ENCODE peak calls at places on chromosomes 1 and 21, in seven cellular contexts. One of them, this sample, is unnamed.
A peak's percentile ranks its signal among the peaks of the same experiment; 100 is the strongest.

GRCh38 chr1:177472567-177472966 is 301.8 kb downstream of the BRINP2 start:
- DNase-seq in mesendoderm: no peak
- DNase-seq in H9: no peak
- DNase-seq in IMR-90: no peak
- DNase-seq in neuronal stem cell: no peak
- DNase-seq in trophoblast cell: no peak
- DNase-seq in H1: no peak
- DNase-seq in this sample: no peak

GRCh38 chr1:224175615-224176014 is 7.4 kb upstream of the DEGS1 start:
- DNase-seq in mesendoderm: peak; percentile 47
- DNase-seq in H9: peak; percentile 77
- DNase-seq in IMR-90: peak; percentile 5
- DNase-seq in neuronal stem cell: no peak
- DNase-seq in trophoblast cell: peak; percentile 43
- DNase-seq in H1: no peak
- DNase-seq in this sample: no peak

GRCh38 chr1:230303069-230303468 is 123.1 kb downstream of the PGBD5 start:
- DNase-seq in mesendoderm: no peak
- DNase-seq in H9: no peak
- DNase-seq in IMR-90: no peak
- DNase-seq in neuronal stem cell: no peak
- DNase-seq in trophoblast cell: no peak
- DNase-seq in H1: no peak
- DNase-seq in this sample: no peak

GRCh38 chr1:34715139-34715538 is 39.7 kb upstream of the GJB5 start:
- DNase-seq in mesendoderm: no peak
- DNase-seq in H9: no peak
- DNase-seq in IMR-90: no peak
- DNase-seq in neuronal stem cell: no peak
- DNase-seq in trophoblast cell: no peak
- DNase-seq in H1: no peak
- DNase-seq in this sample: no peak

GRCh38 chr1:7902478-7903084 is 38.1 kb downstream of the TNFRSF9 start:
- DNase-seq in mesendoderm: peak; percentile 89
- DNase-seq in H9: peak; percentile 87
- DNase-seq in IMR-90: peak; percentile 70
- DNase-seq in neuronal stem cell: peak; percentile 74
- DNase-seq in trophoblast cell: peak; percentile 76
- DNase-seq in H1: peak; percentile 68
- DNase-seq in this sample: peak; percentile 76

GRCh38 chr1:47420547-47420946 is 4.5 kb downstream of the FOXE3 start:
- DNase-seq in mesendoderm: no peak
- DNase-seq in H9: no peak
- DNase-seq in IMR-90: no peak
- DNase-seq in neuronal stem cell: no peak
- DNase-seq in trophoblast cell: no peak
- DNase-seq in H1: no peak
- DNase-seq in this sample: no peak

GRCh38 chr1:91844862-91845528 is 41.0 kb downstream of the TGFBR3 start:
- DNase-seq in mesendoderm: no peak
- DNase-seq in H9: no peak
- DNase-seq in IMR-90: peak; percentile 94
- DNase-seq in neuronal stem cell: no peak
- DNase-seq in trophoblast cell: peak; percentile 59
- DNase-seq in H1: no peak
- DNase-seq in this sample: peak; percentile 92

GRCh38 chr1:158035976-158036583 is 42.6 kb downstream of the KIRREL1 start:
- DNase-seq in mesendoderm: no peak
- DNase-seq in H9: no peak
- DNase-seq in IMR-90: peak; percentile 68
- DNase-seq in neuronal stem cell: no peak
- DNase-seq in trophoblast cell: peak; percentile 68
- DNase-seq in H1: no peak
- DNase-seq in this sample: peak; percentile 66

GRCh38 chr1:226738421-226738994 is 574 bp downstream of the ITPKB start:
- DNase-seq in mesendoderm: peak; percentile 62
- DNase-seq in H9: peak; percentile 53
- DNase-seq in IMR-90: peak; percentile 30
- DNase-seq in neuronal stem cell: no peak
- DNase-seq in trophoblast cell: peak; percentile 28
- DNase-seq in H1: no peak
- DNase-seq in this sample: peak; percentile 59

GRCh38 chr1:10530281-10530740 is 55.6 kb downstream of the PEX14 start:
- DNase-seq in mesendoderm: peak; percentile 89
- DNase-seq in H9: peak; percentile 78
- DNase-seq in IMR-90: peak; percentile 79
- DNase-seq in neuronal stem cell: peak; percentile 62
- DNase-seq in trophoblast cell: peak; percentile 66
- DNase-seq in H1: peak; percentile 62
- DNase-seq in this sample: peak; percentile 87

GRCh38 chr21:27362249-27362648 is 395.4 kb upstream of the ADAMTS5 start:
- DNase-seq in mesendoderm: peak; percentile 70
- DNase-seq in H9: no peak
- DNase-seq in IMR-90: no peak
- DNase-seq in neuronal stem cell: no peak
- DNase-seq in trophoblast cell: peak; percentile 28
- DNase-seq in H1: no peak
- DNase-seq in this sample: no peak
- H2BK5ac ChIP-seq in mesendoderm: no peak overlapping the region
- H2BK5ac ChIP-seq in H9: no peak overlapping the region
- H2BK5ac ChIP-seq in IMR-90: no peak overlapping the region
- H2BK5ac ChIP-seq in neuronal stem cell: no peak overlapping the region
- H2BK5ac ChIP-seq in trophoblast cell: no peak overlapping the region
- H2BK5ac ChIP-seq in H1: no peak overlapping the region
- H2BK5ac ChIP-seq in this sample: no peak overlapping the region

GRCh38 chr1:181541947-181542346 is 58.6 kb downstream of the CACNA1E start:
- DNase-seq in mesendoderm: peak; percentile 26
- DNase-seq in H9: no peak
- DNase-seq in IMR-90: peak; percentile 4
- DNase-seq in neuronal stem cell: no peak
- DNase-seq in trophoblast cell: no peak
- DNase-seq in H1: no peak
- DNase-seq in this sample: no peak
- H2BK5ac ChIP-seq in mesendoderm: no peak overlapping the region
- H2BK5ac ChIP-seq in H9: no peak overlapping the region
- H2BK5ac ChIP-seq in IMR-90: no peak overlapping the region
- H2BK5ac ChIP-seq in neuronal stem cell: no peak overlapping the region
- H2BK5ac ChIP-seq in trophoblast cell: no peak overlapping the region
- H2BK5ac ChIP-seq in H1: no peak overlapping the region
- H2BK5ac ChIP-seq in this sample: no peak overlapping the region

DNA sequence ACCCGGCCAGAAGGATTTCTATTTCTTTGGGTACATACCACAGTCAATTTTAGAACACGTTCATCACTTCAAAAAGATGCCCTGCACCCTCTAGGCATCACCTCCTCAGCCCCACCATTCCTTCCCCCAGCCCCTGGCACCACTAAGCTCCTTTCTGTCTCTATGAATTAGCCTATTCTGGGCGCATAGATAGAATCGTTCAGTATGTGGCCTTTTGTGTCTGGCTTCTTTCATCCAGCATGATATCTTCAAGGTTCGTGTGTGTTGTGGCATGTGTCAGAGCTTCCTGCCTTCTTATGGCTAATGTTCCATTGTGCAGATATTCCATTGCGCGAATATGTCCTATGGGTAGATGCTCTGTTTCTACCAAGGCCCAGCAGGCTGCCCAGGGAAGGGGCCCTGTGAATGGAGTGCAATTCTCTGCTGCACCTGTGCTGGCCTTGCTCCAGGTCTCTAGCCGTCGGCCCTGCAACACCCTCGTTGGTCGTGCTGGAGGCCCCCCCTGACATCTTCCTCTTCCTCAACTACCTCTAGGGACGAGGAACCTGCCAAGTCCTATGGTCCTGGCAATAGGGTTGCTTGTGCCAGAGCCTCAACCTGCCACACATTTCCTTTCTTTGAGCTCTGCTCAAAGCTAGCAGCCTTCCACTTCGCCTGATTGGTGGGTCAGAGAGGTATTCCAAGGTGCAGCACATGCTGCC is 113.5 kb downstream of the RIPK4 start:
- DNase-seq in mesendoderm: no peak
- DNase-seq in H9: no peak
- DNase-seq in IMR-90: no peak
- DNase-seq in neuronal stem cell: no peak
- DNase-seq in trophoblast cell: no peak
- DNase-seq in H1: no peak
- DNase-seq in this sample: no peak
- H2BK5ac ChIP-seq in mesendoderm: no peak overlapping the region
- H2BK5ac ChIP-seq in H9: no peak overlapping the region
- H2BK5ac ChIP-seq in IMR-90: no peak overlapping the region
- H2BK5ac ChIP-seq in neuronal stem cell: no peak overlapping the region
- H2BK5ac ChIP-seq in trophoblast cell: no peak overlapping the region
- H2BK5ac ChIP-seq in H1: no peak overlapping the region
- H2BK5ac ChIP-seq in this sample: no peak overlapping the region

GRCh38 chr1:56413671-56414199 is 165.6 kb downstream of the PLPP3 start:
- DNase-seq in mesendoderm: no peak
- DNase-seq in H9: no peak
- DNase-seq in IMR-90: no peak
- DNase-seq in neuronal stem cell: no peak
- DNase-seq in trophoblast cell: peak; percentile 58
- DNase-seq in H1: no peak
- DNase-seq in this sample: no peak
- H2BK5ac ChIP-seq in mesendoderm: no peak overlapping the region
- H2BK5ac ChIP-seq in H9: no peak overlapping the region
- H2BK5ac ChIP-seq in IMR-90: no peak overlapping the region
- H2BK5ac ChIP-seq in neuronal stem cell: no peak overlapping the region
- H2BK5ac ChIP-seq in trophoblast cell: no peak overlapping the region
- H2BK5ac ChIP-seq in H1: no peak overlapping the region
- H2BK5ac ChIP-seq in this sample: no peak overlapping the region

GRCh38 chr1:203373002-203373401 is 22.1 kb upstream of the FMOD start:
- DNase-seq in mesendoderm: no peak
- DNase-seq in H9: no peak
- DNase-seq in IMR-90: no peak
- DNase-seq in neuronal stem cell: no peak
- DNase-seq in trophoblast cell: no peak
- DNase-seq in H1: no peak
- DNase-seq in this sample: no peak
- H2BK5ac ChIP-seq in mesendoderm: no peak overlapping the region
- H2BK5ac ChIP-seq in H9: no peak overlapping the region
- H2BK5ac ChIP-seq in IMR-90: no peak overlapping the region
- H2BK5ac ChIP-seq in neuronal stem cell: no peak overlapping the region
- H2BK5ac ChIP-seq in trophoblast cell: no peak overlapping the region
- H2BK5ac ChIP-seq in H1: no peak overlapping the region
- H2BK5ac ChIP-seq in this sample: no peak overlapping the region

DNA sequence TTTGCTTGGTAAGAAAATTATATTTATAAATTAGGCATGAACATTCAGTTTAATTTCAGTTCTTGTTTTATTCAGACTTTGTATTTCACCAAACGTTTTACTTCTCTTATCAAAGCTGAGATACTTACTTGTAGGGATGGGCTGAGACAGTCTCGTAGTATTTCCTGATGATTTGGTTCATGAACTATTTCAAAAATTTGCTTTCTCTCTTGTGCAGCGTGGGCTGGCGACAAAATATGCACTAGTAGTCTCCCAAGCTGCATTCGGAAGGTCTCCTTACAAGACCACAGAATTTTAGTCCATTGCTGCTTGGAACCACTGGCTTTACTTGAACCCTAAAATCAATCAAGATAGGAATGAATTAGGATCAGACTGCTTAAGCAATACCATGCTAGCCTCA is 91.7 kb upstream of the GNG4 start:
- DNase-seq in mesendoderm: peak; percentile 29
- DNase-seq in H9: no peak
- DNase-seq in IMR-90: peak; percentile 87
- DNase-seq in neuronal stem cell: no peak
- DNase-seq in trophoblast cell: peak; percentile 71
- DNase-seq in H1: no peak
- DNase-seq in this sample: peak; percentile 62
- H2BK5ac ChIP-seq in mesendoderm: no peak overlapping the region
- H2BK5ac ChIP-seq in H9: no peak overlapping the region
- H2BK5ac ChIP-seq in IMR-90: peak overlapping the region; percentile 97
- H2BK5ac ChIP-seq in neuronal stem cell: no peak overlapping the region
- H2BK5ac ChIP-seq in trophoblast cell: no peak overlapping the region
- H2BK5ac ChIP-seq in H1: no peak overlapping the region
- H2BK5ac ChIP-seq in this sample: no peak overlapping the region

GRCh38 chr1:26953374-26953773 is 6.9 kb downstream of the KDF1 start:
- DNase-seq in mesendoderm: no peak
- DNase-seq in H9: no peak
- DNase-seq in IMR-90: no peak
- DNase-seq in neuronal stem cell: no peak
- DNase-seq in trophoblast cell: no peak
- DNase-seq in H1: no peak
- DNase-seq in this sample: no peak
- H2BK5ac ChIP-seq in mesendoderm: no peak overlapping the region
- H2BK5ac ChIP-seq in H9: no peak overlapping the region
- H2BK5ac ChIP-seq in IMR-90: no peak overlapping the region
- H2BK5ac ChIP-seq in neuronal stem cell: no peak overlapping the region
- H2BK5ac ChIP-seq in trophoblast cell: no peak overlapping the region
- H2BK5ac ChIP-seq in H1: no peak overlapping the region
- H2BK5ac ChIP-seq in this sample: no peak overlapping the region

DNA sequence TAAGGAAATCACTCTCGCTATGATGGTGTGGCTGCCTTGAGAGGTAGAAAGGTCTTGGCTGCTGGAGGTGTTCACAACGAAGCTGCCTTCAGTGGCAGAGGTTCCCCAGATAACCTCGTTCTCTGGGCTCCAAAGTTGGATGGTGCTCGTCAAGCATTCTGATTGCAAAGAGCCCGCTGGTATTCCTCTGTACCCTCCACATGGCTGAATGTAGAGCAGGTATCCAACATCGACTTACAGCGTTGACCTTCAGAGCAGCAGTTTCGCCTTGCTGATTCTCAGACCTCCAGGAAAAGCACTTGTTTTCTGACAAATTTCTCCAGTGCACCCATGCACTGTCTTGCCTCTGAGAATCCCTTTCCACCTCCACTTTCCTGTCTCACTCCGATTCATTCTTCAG is 4.3 kb upstream of the IL22RA1 start:
- DNase-seq in mesendoderm: no peak
- DNase-seq in H9: no peak
- DNase-seq in IMR-90: no peak
- DNase-seq in neuronal stem cell: no peak
- DNase-seq in trophoblast cell: no peak
- DNase-seq in H1: no peak
- DNase-seq in this sample: no peak
- H2BK5ac ChIP-seq in mesendoderm: no peak overlapping the region
- H2BK5ac ChIP-seq in H9: no peak overlapping the region
- H2BK5ac ChIP-seq in IMR-90: no peak overlapping the region
- H2BK5ac ChIP-seq in neuronal stem cell: no peak overlapping the region
- H2BK5ac ChIP-seq in trophoblast cell: no peak overlapping the region
- H2BK5ac ChIP-seq in H1: no peak overlapping the region
- H2BK5ac ChIP-seq in this sample: no peak overlapping the region

GRCh38 chr1:45620588-45621500 is 3.0 kb downstream of the CCDC17 start:
- DNase-seq in mesendoderm: no peak
- DNase-seq in H9: no peak
- DNase-seq in IMR-90: no peak
- DNase-seq in neuronal stem cell: no peak
- DNase-seq in trophoblast cell: no peak
- DNase-seq in H1: no peak
- DNase-seq in this sample: no peak
- H2BK5ac ChIP-seq in mesendoderm: no peak overlapping the region
- H2BK5ac ChIP-seq in H9: no peak overlapping the region
- H2BK5ac ChIP-seq in IMR-90: no peak overlapping the region
- H2BK5ac ChIP-seq in neuronal stem cell: peak overlapping the region; percentile 3
- H2BK5ac ChIP-seq in trophoblast cell: no peak overlapping the region
- H2BK5ac ChIP-seq in H1: peak overlapping the region; percentile 21
- H2BK5ac ChIP-seq in this sample: no peak overlapping the region